ENCODE peak calls at places on chromosome 14, in eight cellular contexts. O is HepG2, D is BJ, U is neural crest cell, L is upper lobe of right lung, S is stomach, J is foreskin fibroblast, X is ascending aorta. M is an unnamed sample.

GRCh38 chr14:77799863-77800730 is at the start of gene ADCK1:
- DNase-seq in O (peak; percentile 68), D (peak; percentile 19), U (peak; percentile 77), L (peak; percentile 97), S (peak; percentile 90), J (peak; percentile 71), X (peak; percentile 95), M (peak; percentile 83)

GRCh38 chr14:54856152-54856551 is 46.5 kb downstream of the GCH1 start:
- DNase-seq in O (no peak), D (no peak), U (no peak), L (no peak), S (no peak), J (no peak), X (no peak), M (no peak)

GRCh38 chr14:24481622-24482324 is 26.3 kb downstream of the CMA1 start:
- DNase-seq in O (peak; percentile 97), D (no peak), U (peak; percentile 40), L (peak; percentile 69), S (peak; percentile 27), J (no peak), X (no peak), M (no peak)

GRCh38 chr14:64675246-64675645 is 29.0 kb upstream of the PLEKHG3 start:
- DNase-seq in O (no peak), D (no peak), U (no peak), L (no peak), S (no peak), J (no peak), X (no peak), M (no peak)

GRCh38 chr14:37083599-37083998 is 88.8 kb downstream of the SLC25A21 start:
- DNase-seq in O (no peak), D (no peak), U (no peak), L (no peak), S (no peak), J (no peak), X (no peak), M (no peak)

GRCh38 chr14:67514650-67515385 is 18.3 kb upstream of the PLEKHH1 start:
- DNase-seq in O (no peak), D (no peak), U (peak; percentile 27), L (peak; percentile 76), S (peak; percentile 50), J (no peak), X (peak; percentile 66), M (no peak)

GRCh38 chr14:68961781-68962584 is 17.1 kb downstream of the ACTN1 start:
- DNase-seq in O (no peak), D (no peak), U (no peak), L (no peak), S (no peak), J (no peak), X (peak; percentile 80), M (no peak)

GRCh38 chr14:20327005-20327869 is 5.8 kb downstream of the CCNB1IP1 start:
- DNase-seq in O (peak; percentile 79), D (no peak), U (no peak), L (no peak), S (no peak), J (peak; percentile 43), X (no peak), M (no peak)

GRCh38 chr14:104999361-104999760 is 13.8 kb downstream of the CLBA1 start:
- DNase-seq in O (no peak), D (no peak), U (no peak), L (no peak), S (no peak), J (no peak), X (no peak), M (no peak)

GRCh38 chr14:100535287-100536131 is 51.7 kb downstream of the BEGAIN start:
- DNase-seq in O (no peak), D (no peak), U (no peak), L (peak; percentile 46), S (no peak), J (no peak), X (peak; percentile 41), M (no peak)

GRCh38 chr14:75519394-75519793 is 2.9 kb upstream of the BATF start:
- DNase-seq in O (no peak), D (no peak), U (no peak), L (no peak), S (no peak), J (no peak), X (no peak), M (no peak)

GRCh38 chr14:80491131-80491530 is 279.8 kb upstream of the DIO2 start:
- DNase-seq in O (peak; percentile 20), D (no peak), U (no peak), L (no peak), S (no peak), J (peak; percentile 64), X (no peak), M (no peak)

GRCh38 chr14:93059917-93060545 is 55.7 kb downstream of the ITPK1 start:
- DNase-seq in O (no peak), D (no peak), U (no peak), L (no peak), S (no peak), J (no peak), X (no peak), M (no peak)

GRCh38 chr14:20956376-20956976 is 1.2 kb downstream of the RNASE2 start:
- DNase-seq in O (no peak), D (no peak), U (no peak), L (no peak), S (no peak), J (no peak), X (no peak), M (no peak)

GRCh38 chr14:42460673-42461072 is 854.0 kb downstream of the LRFN5 start:
- DNase-seq in O (no peak), D (no peak), U (no peak), L (no peak), S (no peak), J (no peak), X (no peak), M (no peak)

GRCh38 chr14:79825046-79825521 is 386.2 kb downstream of the DIO2 start:
- DNase-seq in O (no peak), D (no peak), U (no peak), L (no peak), S (no peak), J (peak; percentile 2), X (no peak), M (no peak)

GRCh38 chr14:104115131-104115600 is 23.2 kb upstream of the KIF26A start:
- DNase-seq in O (no peak), D (no peak), U (no peak), L (peak; percentile 44), S (peak; percentile 21), J (no peak), X (peak; percentile 50), M (no peak)

GRCh38 chr14:99214701-99215100 is 57.3 kb downstream of the BCL11B start:
- DNase-seq in O (no peak), D (no peak), U (no peak), L (no peak), S (no peak), J (no peak), X (no peak), M (no peak)

GRCh38 chr14:99216191-99216590 is 55.8 kb downstream of the BCL11B start:
- DNase-seq in O (no peak), D (no peak), U (no peak), L (no peak), S (no peak), J (no peak), X (no peak), M (no peak)

GRCh38 chr14:99217066-99217465 is 54.9 kb downstream of the BCL11B start:
- DNase-seq in O (no peak), D (no peak), U (no peak), L (no peak), S (no peak), J (no peak), X (no peak), M (no peak)

GRCh38 chr14:99215277-99215676 is 56.7 kb downstream of the BCL11B start:
- DNase-seq in O (no peak), D (peak; percentile 38), U (no peak), L (no peak), S (no peak), J (peak; percentile 32), X (peak; percentile 70), M (no peak)

DNA sequence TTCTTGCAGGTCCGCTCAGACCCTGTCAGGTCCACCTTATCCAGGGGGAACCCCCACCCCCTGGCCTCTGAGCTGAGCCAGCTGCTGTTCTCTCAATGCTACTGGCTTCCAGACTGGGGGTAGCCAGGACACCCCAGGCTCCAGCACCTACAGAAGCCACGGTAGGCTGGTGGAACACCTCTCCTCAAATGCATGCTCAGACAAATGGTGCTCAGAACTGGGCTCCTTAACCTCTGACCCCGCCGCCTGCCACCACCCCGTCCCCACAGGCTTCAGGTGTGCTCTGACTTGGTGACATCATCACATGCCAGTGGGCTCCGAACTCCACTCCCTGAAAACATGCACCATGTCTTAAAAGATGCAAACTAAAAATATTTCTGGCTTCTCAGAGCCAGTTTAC is 54.4 kb downstream of the BCL11B start:
- DNase-seq in O (no peak), D (no peak), U (no peak), L (no peak), S (no peak), J (no peak), X (no peak), M (no peak)
- TF ChIP-seq CTCF in O (no peak), D (no peak), U (no peak), L (no peak), S (no peak), J (no peak), X (no peak), M (no peak)

GRCh38 chr14:23047751-23048693 is 6.0 kb downstream of the PSMB11 start:
- DNase-seq in O (no peak), D (no peak), U (no peak), L (no peak), S (no peak), J (no peak), X (no peak), M (no peak)
- TF ChIP-seq CTCF in O (no peak), D (no peak), U (no peak), L (no peak), S (no peak), J (no peak), X (no peak), M (no peak)

DNA sequence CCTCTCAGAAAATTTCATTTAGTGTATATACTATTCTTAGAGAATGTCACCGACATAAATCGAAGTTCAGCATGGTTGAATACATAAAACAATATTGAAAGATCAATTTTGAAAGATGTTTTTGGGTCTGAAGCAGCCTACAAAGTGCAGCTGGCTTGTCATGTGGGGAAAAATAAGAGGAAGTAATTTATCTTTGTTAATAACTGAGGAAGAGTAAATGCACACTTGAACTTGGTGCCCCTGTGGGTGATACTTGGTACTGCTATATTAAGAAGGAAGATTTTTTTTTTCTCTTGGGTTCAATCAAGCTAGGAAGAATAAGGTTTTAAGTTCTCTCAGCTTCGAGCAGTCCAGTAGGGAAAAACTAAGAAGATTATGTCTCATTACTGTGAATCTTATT is 661.3 kb downstream of the RPL10L start:
- DNase-seq in O (no peak), D (no peak), U (no peak), L (no peak), S (no peak), J (no peak), X (no peak), M (no peak)
- TF ChIP-seq CTCF in O (no peak), D (no peak), U (peak; percentile 60), L (peak; percentile 9), S (no peak), J (no peak), X (no peak), M (no peak)

DNA sequence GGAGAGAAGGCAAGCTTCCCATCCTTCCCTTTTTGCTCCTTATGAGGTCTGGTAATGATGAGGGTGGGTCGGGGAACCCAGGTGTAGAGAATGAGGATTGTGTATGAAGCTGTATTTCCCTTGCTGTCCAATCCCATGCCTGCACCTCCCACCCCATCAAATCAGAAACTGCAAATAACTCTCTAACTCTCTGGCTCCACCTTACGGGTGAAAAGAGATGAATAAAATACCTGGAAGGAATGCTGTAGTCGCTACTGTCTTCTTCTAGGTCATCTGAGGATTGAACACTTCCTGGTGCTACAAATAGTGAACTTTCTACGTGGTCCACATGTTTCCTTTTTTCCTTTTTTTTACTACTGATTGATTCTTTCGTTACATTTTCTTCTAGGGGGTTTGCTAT is 38.9 kb upstream of the DICER1 start:
- DNase-seq in O (peak; percentile 9), D (no peak), U (no peak), L (no peak), S (no peak), J (no peak), X (no peak), M (no peak)
- TF ChIP-seq CTCF in O (no peak), D (no peak), U (peak; percentile 40), L (peak; percentile 47), S (no peak), J (no peak), X (no peak), M (no peak)

M was measured in omental fat pad.